ENCODE peak calls at places on chromosomes 3 and 15, in ten cellular contexts. C is tibial nerve; R is ovary; U is left lung; Q is CD8-positive, alpha-beta memory T cell; W is upper lobe of right lung; I is psoas muscle; E is uterus; F is fibroblast of lung; A is heart left ventricle. M is an unnamed sample. For H3K9me3 and H3K4me1, the result is how much of the 10 kb centered on the place peaks cover.

GRCh38 chr3:108472011-108472591 is 38.3 kb downstream of the MYH15 start:
- DNase-seq in C (no peak), Q (no peak), E (no peak), R (no peak), U (no peak), I (no peak), F (peak), A (no peak), W (no peak), M (no peak)

GRCh38 chr3:40035177-40035576 is 225.8 kb downstream of the MYRIP start:
- DNase-seq in E (no peak), R (no peak), Q (no peak), I (no peak), U (no peak), W (no peak), C (no peak), F (no peak), A (no peak), M (no peak)

GRCh38 chr3:195212033-195212748 is 58.8 kb downstream of the XXYLT1 start:
- DNase-seq in E (peak), I (no peak), A (no peak), R (no peak), Q (no peak), U (peak), F (no peak), C (no peak), W (peak), M (no peak)

GRCh38 chr3:44509393-44509921 is 32.0 kb upstream of the ZNF445 start:
- DNase-seq in U (no peak), C (no peak), E (no peak), F (peak), W (no peak), I (no peak), R (no peak), Q (no peak), A (no peak), M (no peak)

GRCh38 chr3:183328164-183328563 is 75.1 kb downstream of the B3GNT5 start:
- DNase-seq in R (no peak), I (no peak), U (no peak), Q (no peak), W (no peak), C (no peak), A (no peak), E (no peak), F (no peak), M (no peak)

GRCh38 chr15:29668120-29668602 is 154.1 kb downstream of the TJP1 start:
- DNase-seq in Q (no peak), C (peak), E (peak), A (peak), U (no peak), R (peak), I (no peak), W (peak), F (peak), M (peak)

GRCh38 chr15:94298359-94298758 is 67.0 kb downstream of the MCTP2 start:
- DNase-seq in I (no peak), F (no peak), C (no peak), Q (no peak), E (no peak), W (no peak), U (peak), A (no peak), R (no peak), M (no peak)

GRCh38 chr3:151383956-151384355 is 597 bp downstream of the P2RY12 start:
- DNase-seq in E (no peak), U (no peak), F (peak), C (no peak), Q (no peak), R (no peak), A (no peak), W (no peak), I (no peak), M (no peak)

GRCh38 chr3:113132571-113132996 is 78.8 kb upstream of the BOC start:
- DNase-seq in F (peak), C (no peak), W (no peak), E (no peak), I (no peak), U (no peak), A (no peak), R (no peak), Q (no peak), M (no peak)

GRCh38 chr3:151228291-151229125 is 25.5 kb upstream of the GPR171 start:
- DNase-seq in Q (no peak), U (no peak), A (no peak), E (no peak), R (no peak), I (no peak), C (no peak), F (peak), W (no peak), M (no peak)

GRCh38 chr3:150411971-150412370 is 3.9 kb downstream of the TSC22D2 start:
- DNase-seq in F (peak), R (no peak), E (no peak), U (no peak), W (no peak), I (no peak), Q (no peak), A (no peak), C (no peak), M (no peak)

GRCh38 chr3:76551739-76552138 is 488.2 kb upstream of the ROBO2 start:
- DNase-seq in E (no peak), F (no peak), U (no peak), I (no peak), A (no peak), R (no peak), Q (no peak), C (no peak), W (peak), M (no peak)

GRCh38 chr15:77944002-77944867 is 133.3 kb downstream of the TBC1D2B start:
- DNase-seq in R (peak), I (peak), U (peak), C (peak), F (peak), A (peak), W (peak), E (peak), Q (peak), M (peak)

GRCh38 chr15:87522997-87523396 is 733.5 kb downstream of the NTRK3 start:
- DNase-seq in C (no peak), F (no peak), I (no peak), R (no peak), W (no peak), U (no peak), E (no peak), Q (no peak), A (no peak), M (no peak)

GRCh38 chr3:32857921-32858320 is 40.1 kb downstream of the TRIM71 start:
- DNase-seq in Q (no peak), W (no peak), E (no peak), R (no peak), A (no peak), U (no peak), I (no peak), F (no peak), C (no peak), M (no peak)

GRCh38 chr3:24388159-24388558 is 106.5 kb downstream of the THRB start:
- DNase-seq in Q (no peak), C (no peak), E (no peak), I (no peak), F (no peak), R (no peak), A (no peak), W (no peak), U (no peak), M (no peak)

GRCh38 chr15:81356252-81356651 is 17.8 kb downstream of the TMC3 start:
- DNase-seq in F (no peak), A (no peak), E (no peak), C (no peak), Q (no peak), W (no peak), U (no peak), I (no peak), R (no peak), M (no peak)

DNA sequence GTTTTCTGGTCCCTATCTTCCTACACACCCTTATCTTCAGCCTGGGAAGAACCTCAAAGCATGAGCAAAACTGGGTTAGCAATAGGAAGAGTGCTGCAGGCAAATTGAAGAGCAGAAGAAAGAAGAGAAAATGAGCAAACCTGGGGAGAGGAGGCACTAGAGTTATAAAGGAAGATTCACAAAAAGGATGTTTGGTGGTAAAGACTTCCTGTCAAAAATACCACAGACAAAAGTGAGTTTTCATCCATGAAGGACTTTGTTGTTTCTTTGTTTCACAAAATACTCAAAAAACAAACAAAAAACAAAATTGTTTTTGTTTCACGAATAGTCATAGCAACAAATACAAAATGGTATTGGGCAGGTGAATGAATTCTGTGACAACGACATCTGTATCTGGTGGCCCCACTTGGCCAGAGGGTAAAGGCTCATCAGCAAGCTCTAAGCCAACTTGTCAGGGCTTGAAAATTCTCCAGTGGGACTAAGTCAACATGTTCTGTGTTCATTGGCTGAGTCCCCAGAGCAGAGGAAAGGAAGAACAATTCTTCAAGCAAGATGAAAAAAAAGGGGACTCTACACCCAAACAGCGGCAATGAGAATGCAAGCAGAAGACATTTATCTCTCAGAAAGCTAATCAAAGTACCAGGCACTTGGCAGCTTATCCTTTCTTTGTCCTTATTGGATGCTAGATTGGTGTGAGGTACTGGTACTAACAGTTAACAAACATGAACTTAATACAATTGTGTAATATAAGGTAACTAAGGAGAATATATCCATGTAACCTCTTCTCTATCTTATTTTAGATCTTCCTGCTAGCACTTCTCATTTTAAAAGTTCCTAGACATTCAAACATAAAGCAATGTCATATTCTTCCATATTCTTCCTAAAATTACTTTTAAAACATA is 9.7 kb downstream of the ATP8B4 start:
- DNase-seq in U (no peak), A (no peak), Q (no peak), R (no peak), W (no peak), F (peak), I (no peak), C (no peak), E (no peak), M (no peak)
- H3K4me3 ChIP-seq in U (no peak), A (peak), Q (no peak), R (no peak), W (no peak), F (no peak), I (no peak), C (no peak), E (no peak), M (no peak)

GRCh38 chr3:123590685-123591450 is 6.0 kb upstream of the HACD2 start:
- DNase-seq in W (no peak), E (no peak), Q (no peak), C (no peak), R (no peak), I (no peak), F (no peak), U (no peak), A (no peak), M (no peak)
- H3K9me3 ChIP-seq in W (under half), E (under half), Q (under half), C (under half), R (under half), I (under half), F (under half), U (under half), A (under half), M (under half)

GRCh38 chr3:196631655-196632032 is 7.8 kb upstream of the NRROS start:
- DNase-seq in Q (no peak), E (no peak), I (no peak), W (no peak), F (no peak), C (no peak), A (no peak), R (no peak), U (no peak), M (no peak)
- H3K4me1 ChIP-seq in Q (under half), E (under half), I (under half), W (under half), F (under half), C (under half), A (under half), R (under half), U (under half), M (under half)

GRCh38 chr3:29143151-29143550 is 137.7 kb upstream of the RBMS3 start:
- DNase-seq in I (no peak), W (no peak), U (no peak), R (no peak), Q (no peak), C (no peak), A (no peak), E (no peak), F (no peak), M (no peak)

GRCh38 chr3:29144361-29144760 is 136.5 kb upstream of the RBMS3 start:
- DNase-seq in F (no peak), W (no peak), E (no peak), I (no peak), U (no peak), R (no peak), Q (no peak), A (no peak), C (no peak), M (no peak)

GRCh38 chr3:29141912-29142262 is 139.0 kb upstream of the RBMS3 start:
- DNase-seq in W (no peak), U (no peak), A (no peak), R (no peak), Q (no peak), C (no peak), I (no peak), F (no peak), E (no peak), M (no peak)

GRCh38 chr3:29140706-29141105 is 140.2 kb upstream of the RBMS3 start:
- DNase-seq in F (peak), I (no peak), C (no peak), Q (no peak), W (no peak), U (no peak), R (peak), E (no peak), A (no peak), M (no peak)

DNA sequence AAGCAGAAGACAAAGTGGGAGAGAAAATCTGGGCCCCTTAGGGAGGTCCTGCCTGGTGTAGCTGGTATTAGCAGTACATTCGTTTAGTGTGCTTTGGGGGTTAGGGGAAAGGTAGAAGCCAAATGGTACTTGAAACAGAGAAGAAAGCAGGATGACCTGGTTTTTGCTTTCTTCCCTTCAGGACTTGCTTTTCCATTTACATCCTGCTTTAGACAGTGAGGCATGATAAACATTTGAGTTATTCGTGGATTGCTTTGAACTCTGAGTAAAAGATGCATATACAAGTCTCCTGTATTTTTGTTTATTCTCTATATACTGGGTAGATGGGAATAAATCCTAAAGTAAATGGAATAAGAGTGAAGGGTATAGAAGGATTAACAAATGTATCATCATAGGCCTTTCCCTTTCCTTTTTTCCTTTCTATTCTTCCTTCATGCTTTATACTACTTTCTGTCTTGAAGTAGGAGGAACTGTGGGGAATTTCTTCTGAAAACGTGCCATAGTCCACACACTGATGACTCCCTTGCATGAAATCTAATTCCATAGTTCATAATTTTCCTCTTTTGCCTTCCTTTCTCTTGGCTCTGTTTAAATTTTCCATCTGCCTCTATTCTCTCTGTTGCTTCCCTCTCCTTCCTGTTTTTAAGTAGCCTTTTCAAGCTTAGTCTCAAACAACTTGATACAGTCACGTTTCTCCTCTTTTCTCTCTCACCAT is 139.5 kb upstream of the RBMS3 start:
- DNase-seq in A (no peak), I (no peak), E (no peak), W (no peak), F (peak), Q (no peak), C (no peak), U (no peak), R (no peak), M (no peak)
- H3K4me3 ChIP-seq in A (no peak), I (no peak), E (no peak), W (no peak), F (no peak), Q (no peak), C (no peak), U (no peak), R (no peak), M (no peak)

DNA sequence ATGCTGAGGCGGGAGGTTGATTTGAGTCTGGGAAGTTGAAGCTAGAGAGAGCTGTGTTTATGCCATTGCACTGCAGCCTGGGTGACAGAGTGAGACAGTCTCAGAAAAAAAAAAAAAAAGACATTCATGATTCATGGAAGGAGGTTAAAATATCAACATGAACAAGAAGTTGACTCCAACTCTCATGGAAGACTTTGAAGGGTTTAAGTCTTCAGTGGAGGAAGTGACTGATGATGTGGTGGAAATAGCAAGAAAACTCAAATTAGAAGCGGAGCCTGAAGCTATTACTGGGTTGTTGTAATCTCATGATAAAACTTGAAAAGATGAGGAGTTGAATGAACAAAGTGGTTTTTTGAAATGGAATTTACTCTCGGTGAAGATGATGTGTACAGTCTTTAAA is 491.8 kb downstream of the SQOR start:
- DNase-seq in U (no peak), R (no peak), A (no peak), I (no peak), Q (no peak), E (no peak), C (no peak), W (no peak), F (no peak), M (no peak)
- H3K9me3 ChIP-seq in U (under half), R (under half), A (under half), I (under half), Q (under half), E (under half), C (under half), W (under half), F (under half), M (under half)

GRCh38 chr3:141499304-141499703 is 12.5 kb downstream of the RASA2 start:
- DNase-seq in Q (no peak), W (no peak), F (no peak), A (no peak), U (no peak), I (no peak), R (no peak), C (no peak), E (no peak), M (no peak)
- H3K4me1 ChIP-seq in Q (half or more), W (under half), F (under half), A (under half), U (under half), I (under half), R (under half), C (under half), E (under half), M (under half)

GRCh38 chr15:83205725-83206324 is 1.8 kb downstream of the HDGFL3 start:
- DNase-seq in R (no peak), I (no peak), U (no peak), F (peak), C (peak), A (no peak), W (no peak), E (no peak), Q (no peak), M (no peak)
- H3K4me3 ChIP-seq in R (no peak), I (peak), U (peak), F (peak), C (peak), A (peak), W (peak), E (peak), Q (no peak), M (peak)